ENCODE peak calls at places on chromosomes 12 and 14, in five cellular contexts. One of them, this sample, is unnamed.

GRCh38 chr12:82781288-82782078 is 94.8 kb downstream of the TMTC2 start:
- DNase-seq in astrocyte of the spinal cord: no peak
- DNase-seq in dorsolateral prefrontal cortex: no peak
- DNase-seq in fibroblast of lung: no peak
- DNase-seq in GM23338: peak
- DNase-seq in this sample: no peak

GRCh38 chr12:46266869-46267617 is 1.8 kb downstream of the SLC38A1 start:
- DNase-seq in astrocyte of the spinal cord: peak
- DNase-seq in dorsolateral prefrontal cortex: peak
- DNase-seq in fibroblast of lung: peak
- DNase-seq in GM23338: peak
- DNase-seq in this sample: no peak

GRCh38 chr14:103594265-103594664 is 31.5 kb downstream of the COA8 start:
- DNase-seq in astrocyte of the spinal cord: peak
- DNase-seq in dorsolateral prefrontal cortex: peak
- DNase-seq in fibroblast of lung: peak
- DNase-seq in GM23338: peak
- DNase-seq in this sample: no peak

GRCh38 chr12:1644113-1644512 is 15.1 kb downstream of the WNT5B start:
- DNase-seq in astrocyte of the spinal cord: no peak
- DNase-seq in dorsolateral prefrontal cortex: no peak
- DNase-seq in fibroblast of lung: no peak
- DNase-seq in GM23338: no peak
- DNase-seq in this sample: no peak

GRCh38 chr14:59275668-59276067 is 87.2 kb downstream of the DAAM1 start:
- DNase-seq in astrocyte of the spinal cord: peak
- DNase-seq in dorsolateral prefrontal cortex: no peak
- DNase-seq in fibroblast of lung: peak
- DNase-seq in GM23338: no peak
- DNase-seq in this sample: no peak

GRCh38 chr12:121400332-121401139 is 618 bp downstream of the RNF34 start:
- DNase-seq in astrocyte of the spinal cord: peak
- DNase-seq in dorsolateral prefrontal cortex: no peak
- DNase-seq in fibroblast of lung: peak
- DNase-seq in GM23338: peak
- DNase-seq in this sample: no peak

GRCh38 chr12:49882248-49882850 is 21.4 kb downstream of the FAIM2 start:
- DNase-seq in astrocyte of the spinal cord: no peak
- DNase-seq in dorsolateral prefrontal cortex: peak
- DNase-seq in fibroblast of lung: no peak
- DNase-seq in GM23338: no peak
- DNase-seq in this sample: peak

GRCh38 chr12:4960030-4960429 is 50.3 kb downstream of the KCNA1 start:
- DNase-seq in astrocyte of the spinal cord: no peak
- DNase-seq in dorsolateral prefrontal cortex: no peak
- DNase-seq in fibroblast of lung: no peak
- DNase-seq in GM23338: no peak
- DNase-seq in this sample: no peak

GRCh38 chr12:47282206-47282605 is 202.4 kb upstream of the AMIGO2 start:
- DNase-seq in astrocyte of the spinal cord: peak
- DNase-seq in dorsolateral prefrontal cortex: no peak
- DNase-seq in fibroblast of lung: no peak
- DNase-seq in GM23338: no peak
- DNase-seq in this sample: no peak

GRCh38 chr14:74478996-74479635 is 14.0 kb downstream of the NPC2 start:
- DNase-seq in astrocyte of the spinal cord: peak
- DNase-seq in dorsolateral prefrontal cortex: no peak
- DNase-seq in fibroblast of lung: peak
- DNase-seq in GM23338: peak
- DNase-seq in this sample: no peak

GRCh38 chr12:123063535-123063934 is 83.1 kb downstream of the ARL6IP4 start:
- DNase-seq in astrocyte of the spinal cord: no peak
- DNase-seq in dorsolateral prefrontal cortex: no peak
- DNase-seq in fibroblast of lung: peak
- DNase-seq in GM23338: peak
- DNase-seq in this sample: no peak

GRCh38 chr14:69828372-69828771 is 31.3 kb upstream of the SLC10A1 start:
- DNase-seq in astrocyte of the spinal cord: no peak
- DNase-seq in dorsolateral prefrontal cortex: no peak
- DNase-seq in fibroblast of lung: no peak
- DNase-seq in GM23338: no peak
- DNase-seq in this sample: no peak

GRCh38 chr12:109743076-109743910 is 29.7 kb downstream of the FAM222A start:
- DNase-seq in astrocyte of the spinal cord: no peak
- DNase-seq in dorsolateral prefrontal cortex: peak
- DNase-seq in fibroblast of lung: no peak
- DNase-seq in GM23338: no peak
- DNase-seq in this sample: peak

GRCh38 chr14:73759183-73759713 is 45.1 kb upstream of the PNMA1 start:
- DNase-seq in astrocyte of the spinal cord: peak
- DNase-seq in dorsolateral prefrontal cortex: no peak
- DNase-seq in fibroblast of lung: peak
- DNase-seq in GM23338: peak
- DNase-seq in this sample: no peak

GRCh38 chr12:120093592-120094355 is 22.8 kb downstream of the RAB35 start:
- DNase-seq in astrocyte of the spinal cord: no peak
- DNase-seq in dorsolateral prefrontal cortex: no peak
- DNase-seq in fibroblast of lung: peak
- DNase-seq in GM23338: peak
- DNase-seq in this sample: no peak

GRCh38 chr14:21385170-21385904 is 1.5 kb upstream of the SUPT16H start:
- DNase-seq in astrocyte of the spinal cord: no peak
- DNase-seq in dorsolateral prefrontal cortex: no peak
- DNase-seq in fibroblast of lung: no peak
- DNase-seq in GM23338: no peak
- DNase-seq in this sample: peak

GRCh38 chr12:120939523-120939922 is 35.4 kb upstream of the SPPL3 start:
- DNase-seq in astrocyte of the spinal cord: no peak
- DNase-seq in dorsolateral prefrontal cortex: no peak
- DNase-seq in fibroblast of lung: no peak
- DNase-seq in GM23338: no peak
- DNase-seq in this sample: peak

GRCh38 chr14:68676511-68676943 is 116.3 kb downstream of the ZFP36L1 start:
- DNase-seq in astrocyte of the spinal cord: no peak
- DNase-seq in dorsolateral prefrontal cortex: no peak
- DNase-seq in fibroblast of lung: no peak
- DNase-seq in GM23338: no peak
- DNase-seq in this sample: peak

GRCh38 chr12:108570743-108571603 is 8.6 kb downstream of the ISCU start:
- DNase-seq in astrocyte of the spinal cord: peak
- DNase-seq in dorsolateral prefrontal cortex: no peak
- DNase-seq in fibroblast of lung: peak
- DNase-seq in GM23338: peak
- DNase-seq in this sample: no peak
- TF ChIP-seq CTCF in astrocyte of the spinal cord: peak
- TF ChIP-seq CTCF in dorsolateral prefrontal cortex: peak
- TF ChIP-seq CTCF in fibroblast of lung: peak
- TF ChIP-seq CTCF in GM23338: peak
- TF ChIP-seq CTCF in this sample: no peak

GRCh38 chr12:29639893-29640495 is 142.5 kb upstream of the OVCH1 start:
- DNase-seq in astrocyte of the spinal cord: no peak
- DNase-seq in dorsolateral prefrontal cortex: no peak
- DNase-seq in fibroblast of lung: no peak
- DNase-seq in GM23338: no peak
- DNase-seq in this sample: no peak

GRCh38 chr12:29638528-29638927 is 141.0 kb upstream of the OVCH1 start:
- DNase-seq in astrocyte of the spinal cord: no peak
- DNase-seq in dorsolateral prefrontal cortex: no peak
- DNase-seq in fibroblast of lung: no peak
- DNase-seq in GM23338: no peak
- DNase-seq in this sample: no peak

GRCh38 chr12:29644536-29645162 is 139.1 kb downstream of the TMTC1 start:
- DNase-seq in astrocyte of the spinal cord: no peak
- DNase-seq in dorsolateral prefrontal cortex: no peak
- DNase-seq in fibroblast of lung: no peak
- DNase-seq in GM23338: no peak
- DNase-seq in this sample: no peak

GRCh38 chr12:29640589-29641345 is 143.0 kb downstream of the TMTC1 start:
- DNase-seq in astrocyte of the spinal cord: peak
- DNase-seq in dorsolateral prefrontal cortex: no peak
- DNase-seq in fibroblast of lung: peak
- DNase-seq in GM23338: peak
- DNase-seq in this sample: no peak
- TF ChIP-seq CTCF in astrocyte of the spinal cord: no peak
- TF ChIP-seq CTCF in dorsolateral prefrontal cortex: no peak
- TF ChIP-seq CTCF in fibroblast of lung: no peak
- TF ChIP-seq CTCF in GM23338: no peak
- TF ChIP-seq CTCF in this sample: no peak

GRCh38 chr12:27243804-27244679 is at the start of gene STK38L:
- DNase-seq in astrocyte of the spinal cord: peak
- DNase-seq in dorsolateral prefrontal cortex: peak
- DNase-seq in fibroblast of lung: peak
- DNase-seq in GM23338: peak
- DNase-seq in this sample: peak
- TF ChIP-seq CTCF in astrocyte of the spinal cord: peak
- TF ChIP-seq CTCF in dorsolateral prefrontal cortex: peak
- TF ChIP-seq CTCF in fibroblast of lung: peak
- TF ChIP-seq CTCF in GM23338: peak
- TF ChIP-seq CTCF in this sample: peak

DNA sequence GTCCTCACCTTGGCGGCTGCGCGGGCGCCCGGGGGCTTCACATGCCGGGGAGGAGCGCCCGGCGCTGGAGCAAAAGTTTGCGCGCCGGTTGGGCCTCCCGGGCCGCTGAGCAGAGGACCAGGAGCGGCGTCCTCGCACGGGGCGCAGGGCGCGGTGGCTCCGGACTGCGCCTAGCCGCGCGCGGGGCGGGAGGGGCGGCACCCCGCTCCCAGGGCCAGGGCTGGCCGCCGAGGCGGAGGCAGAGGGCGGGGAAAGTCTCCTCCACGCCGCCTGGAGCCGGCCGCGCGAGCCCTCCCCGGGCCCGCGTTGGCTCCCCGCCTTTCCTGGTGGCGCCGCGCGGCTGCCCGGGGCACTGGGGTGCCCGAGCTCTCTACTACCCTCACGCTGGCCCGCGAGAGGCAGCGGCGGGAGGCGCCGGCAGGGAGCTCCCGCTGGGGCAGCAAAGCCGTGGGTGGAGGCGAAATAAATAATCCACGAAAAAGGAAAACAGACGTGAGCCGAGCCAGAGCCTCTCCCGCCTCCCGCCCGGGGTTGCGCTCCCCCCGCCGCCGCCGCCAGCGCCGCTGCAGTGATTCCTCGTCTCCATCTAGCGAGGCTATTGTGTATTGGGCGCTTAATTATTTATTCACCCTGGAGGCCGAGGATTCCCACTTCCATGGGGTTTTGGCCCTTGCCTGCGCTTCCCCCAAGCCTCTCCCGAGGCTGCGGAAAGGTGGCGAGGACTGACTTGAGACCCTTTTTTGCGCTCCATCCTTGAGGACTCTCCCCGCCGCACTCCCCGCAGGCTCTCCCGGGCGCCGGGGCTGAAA is 476 bp upstream of the PRIMA1 start:
- DNase-seq in astrocyte of the spinal cord: no peak
- DNase-seq in dorsolateral prefrontal cortex: peak
- DNase-seq in fibroblast of lung: no peak
- DNase-seq in GM23338: peak
- DNase-seq in this sample: no peak
- TF ChIP-seq CTCF in astrocyte of the spinal cord: no peak
- TF ChIP-seq CTCF in dorsolateral prefrontal cortex: peak
- TF ChIP-seq CTCF in fibroblast of lung: no peak
- TF ChIP-seq CTCF in GM23338: peak
- TF ChIP-seq CTCF in this sample: no peak

DNA sequence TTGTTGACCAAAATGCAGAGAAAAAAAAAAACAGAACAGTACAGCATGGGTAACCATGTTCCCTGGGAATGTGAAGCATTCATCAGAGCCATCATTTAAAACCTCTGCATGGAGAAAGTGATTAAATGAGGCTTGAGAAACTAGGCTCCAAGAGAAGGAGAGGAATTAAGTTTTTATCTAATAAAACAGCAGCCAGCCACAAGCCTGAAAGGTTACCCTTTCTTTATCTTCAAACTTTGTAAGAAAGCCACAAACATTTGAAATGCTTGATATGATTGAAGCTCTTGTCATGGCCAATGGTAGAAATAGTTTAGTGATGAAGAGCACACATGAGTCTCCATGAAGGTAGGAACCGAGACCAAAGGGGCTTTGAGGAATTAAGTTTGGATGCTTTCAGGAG is 144.9 kb upstream of the SYT1 start:
- DNase-seq in astrocyte of the spinal cord: no peak
- DNase-seq in dorsolateral prefrontal cortex: no peak
- DNase-seq in fibroblast of lung: no peak
- DNase-seq in GM23338: no peak
- DNase-seq in this sample: no peak
- TF ChIP-seq CTCF in astrocyte of the spinal cord: no peak
- TF ChIP-seq CTCF in dorsolateral prefrontal cortex: no peak
- TF ChIP-seq CTCF in fibroblast of lung: no peak
- TF ChIP-seq CTCF in GM23338: no peak
- TF ChIP-seq CTCF in this sample: no peak

GRCh38 chr12:25591132-25591531 is 38.0 kb upstream of the LMNTD1 start:
- DNase-seq in astrocyte of the spinal cord: no peak
- DNase-seq in dorsolateral prefrontal cortex: no peak
- DNase-seq in fibroblast of lung: peak
- DNase-seq in GM23338: peak
- DNase-seq in this sample: no peak
- TF ChIP-seq CTCF in astrocyte of the spinal cord: peak
- TF ChIP-seq CTCF in dorsolateral prefrontal cortex: no peak
- TF ChIP-seq CTCF in fibroblast of lung: peak
- TF ChIP-seq CTCF in GM23338: peak
- TF ChIP-seq CTCF in this sample: no peak

GRCh38 chr12:74370608-74371216 is 166.9 kb upstream of the ATXN7L3B start:
- DNase-seq in astrocyte of the spinal cord: no peak
- DNase-seq in dorsolateral prefrontal cortex: no peak
- DNase-seq in fibroblast of lung: no peak
- DNase-seq in GM23338: no peak
- DNase-seq in this sample: no peak

GRCh38 chr12:74365178-74365964 is 172.3 kb upstream of the ATXN7L3B start:
- DNase-seq in astrocyte of the spinal cord: peak
- DNase-seq in dorsolateral prefrontal cortex: no peak
- DNase-seq in fibroblast of lung: peak
- DNase-seq in GM23338: peak
- DNase-seq in this sample: no peak
- TF ChIP-seq CTCF in astrocyte of the spinal cord: peak
- TF ChIP-seq CTCF in dorsolateral prefrontal cortex: no peak
- TF ChIP-seq CTCF in fibroblast of lung: peak
- TF ChIP-seq CTCF in GM23338: peak
- TF ChIP-seq CTCF in this sample: no peak

GRCh38 chr12:88448337-88448944 is 131.8 kb downstream of the KITLG start:
- DNase-seq in astrocyte of the spinal cord: peak
- DNase-seq in dorsolateral prefrontal cortex: no peak
- DNase-seq in fibroblast of lung: no peak
- DNase-seq in GM23338: no peak
- DNase-seq in this sample: no peak
- TF ChIP-seq CTCF in astrocyte of the spinal cord: no peak
- TF ChIP-seq CTCF in dorsolateral prefrontal cortex: no peak
- TF ChIP-seq CTCF in fibroblast of lung: no peak
- TF ChIP-seq CTCF in GM23338: no peak
- TF ChIP-seq CTCF in this sample: no peak

DNA sequence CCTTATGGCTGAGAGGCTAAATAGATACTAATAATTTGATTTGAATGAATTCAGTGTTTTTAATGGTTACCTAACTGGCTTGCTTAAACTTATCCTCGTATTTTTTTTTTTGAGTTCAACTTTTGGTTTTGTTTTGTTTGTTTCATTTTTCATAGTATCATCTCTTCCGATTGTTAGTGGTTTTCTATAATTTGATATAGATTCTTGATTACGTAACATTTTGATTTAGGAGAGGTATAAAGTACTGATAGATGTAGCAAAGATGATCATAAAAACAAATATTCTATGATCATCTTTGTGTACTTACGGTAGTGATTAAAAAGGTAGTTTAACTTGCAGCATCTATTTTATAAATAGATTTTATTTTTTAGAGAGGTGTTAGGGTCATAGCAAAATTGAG is 93.0 kb downstream of the ALX1 start:
- DNase-seq in astrocyte of the spinal cord: no peak
- DNase-seq in dorsolateral prefrontal cortex: no peak
- DNase-seq in fibroblast of lung: no peak
- DNase-seq in GM23338: no peak
- DNase-seq in this sample: no peak
- TF ChIP-seq CTCF in astrocyte of the spinal cord: no peak
- TF ChIP-seq CTCF in dorsolateral prefrontal cortex: no peak
- TF ChIP-seq CTCF in fibroblast of lung: no peak
- TF ChIP-seq CTCF in GM23338: no peak
- TF ChIP-seq CTCF in this sample: no peak